ENCODE peak calls at places on chromosome 16, in five cellular contexts. M is PC-3; S is right cardiac atrium; C is kidney; K is CD8-positive, alpha-beta memory T cell. R is an unnamed sample.

GRCh38 chr16:23434380-23434779 is 18.6 kb downstream of the COG7 start:
- DNase-seq in M (peak; percentile 71), S (no peak), C (no peak), K (no peak), R (peak; percentile 78)

GRCh38 chr16:66429290-66429962 is 2.3 kb downstream of the BEAN1 start:
- DNase-seq in M (no peak), S (no peak), C (no peak), K (no peak), R (no peak)

GRCh38 chr16:48811478-48811877 is 201.5 kb upstream of the N4BP1 start:
- DNase-seq in M (no peak), S (no peak), C (no peak), K (no peak), R (no peak)

GRCh38 chr16:70392606-70393005 is 45.9 kb downstream of the DDX19A start:
- DNase-seq in M (no peak), S (no peak), C (no peak), K (no peak), R (no peak)

GRCh38 chr16:48499822-48500440 is 110.0 kb downstream of the N4BP1 start:
- DNase-seq in M (peak; percentile 52), S (peak; percentile 56), C (no peak), K (no peak), R (no peak)

GRCh38 chr16:31022574-31023251 is 10.6 kb upstream of the STX4 start:
- DNase-seq in M (no peak), S (no peak), C (no peak), K (no peak), R (no peak)

GRCh38 chr16:27237229-27238015 is 31.1 kb downstream of the NSMCE1 start:
- DNase-seq in M (no peak), S (no peak), C (peak; percentile 82), K (peak; percentile 56), R (peak; percentile 77)

GRCh38 chr16:87178177-87178863 is 138.9 kb downstream of the C16orf95 start:
- DNase-seq in M (no peak), S (no peak), C (no peak), K (no peak), R (no peak)

GRCh38 chr16:78689536-78689935 is 590.1 kb downstream of the WWOX start:
- DNase-seq in M (no peak), S (no peak), C (no peak), K (no peak), R (no peak)

GRCh38 chr16:48011888-48012658 is 143.7 kb downstream of the ABCC12 start:
- DNase-seq in M (no peak), S (no peak), C (no peak), K (no peak), R (peak; percentile 8)

GRCh38 chr16:87351320-87351698 is 32.3 kb downstream of the FBXO31 start:
- DNase-seq in M (no peak), S (no peak), C (no peak), K (no peak), R (no peak)

GRCh38 chr16:82043680-82044584 is 8.9 kb downstream of the HSD17B2 start:
- DNase-seq in M (peak; percentile 52), S (no peak), C (no peak), K (no peak), R (no peak)

GRCh38 chr16:3587547-3588110 is 10.4 kb upstream of the NLRC3 start:
- DNase-seq in M (no peak), S (no peak), C (no peak), K (no peak), R (no peak)

GRCh38 chr16:12311887-12312286 is 335.4 kb downstream of the SNX29 start:
- DNase-seq in M (peak; percentile 6), S (no peak), C (no peak), K (no peak), R (no peak)

GRCh38 chr16:87470332-87470731 is 22.5 kb downstream of the ZCCHC14 start:
- DNase-seq in M (no peak), S (no peak), C (no peak), K (no peak), R (no peak)

GRCh38 chr16:10312023-10312422 is 73.8 kb upstream of the ATF7IP2 start:
- DNase-seq in M (no peak), S (no peak), C (no peak), K (no peak), R (no peak)

GRCh38 chr16:19075511-19075910 is 8.1 kb downstream of the COQ7 start:
- DNase-seq in M (no peak), S (no peak), C (no peak), K (no peak), R (no peak)

GRCh38 chr16:11328172-11329079 is 16.8 kb upstream of the RMI2 start:
- DNase-seq in M (peak; percentile 85), S (peak; percentile 79), C (peak; percentile 92), K (peak; percentile 16), R (peak; percentile 73)

GRCh38 chr16:2753523-2754020 is 1.1 kb downstream of the SRRM2 start:
- DNase-seq in M (no peak), S (no peak), C (peak; percentile 29), K (no peak), R (no peak)

GRCh38 chr16:30658731-30659506 is 688 bp downstream of the FBRS start:
- DNase-seq in M (peak; percentile 94), S (peak; percentile 85), C (peak; percentile 96), K (peak; percentile 56), R (peak; percentile 96)

GRCh38 chr16:749010-749409 is 8.2 kb upstream of the CIAO3 start:
- DNase-seq in M (no peak), S (no peak), C (no peak), K (no peak), R (no peak)

GRCh38 chr16:4214215-4214621 is 27.7 kb downstream of the SRL start:
- DNase-seq in M (peak; percentile 72), S (no peak), C (no peak), K (no peak), R (no peak)

GRCh38 chr16:65114527-65114926 is 7.3 kb downstream of the CDH11 start:
- DNase-seq in M (no peak), S (no peak), C (no peak), K (no peak), R (no peak)

GRCh38 chr16:88503374-88503770 is 50.3 kb downstream of the ZFPM1 start:
- DNase-seq in M (no peak), S (no peak), C (no peak), K (no peak), R (no peak)

GRCh38 chr16:52597772-52598483 is 51.0 kb upstream of the TOX3 start:
- DNase-seq in M (no peak), S (no peak), C (no peak), K (no peak), R (no peak)

GRCh38 chr16:11801481-11802021 is 4.5 kb upstream of the ZC3H7A start:
- DNase-seq in M (peak; percentile 4), S (no peak), C (peak; percentile 16), K (no peak), R (no peak)

GRCh38 chr16:1791256-1791942 is 2.1 kb downstream of the IGFALS start:
- DNase-seq in M (no peak), S (no peak), C (peak; percentile 66), K (no peak), R (peak; percentile 75)

GRCh38 chr16:19804538-19805323 is 79.9 kb downstream of the GPRC5B start:
- DNase-seq in M (peak; percentile 82), S (peak; percentile 68), C (peak; percentile 88), K (no peak), R (peak; percentile 68)

DNA sequence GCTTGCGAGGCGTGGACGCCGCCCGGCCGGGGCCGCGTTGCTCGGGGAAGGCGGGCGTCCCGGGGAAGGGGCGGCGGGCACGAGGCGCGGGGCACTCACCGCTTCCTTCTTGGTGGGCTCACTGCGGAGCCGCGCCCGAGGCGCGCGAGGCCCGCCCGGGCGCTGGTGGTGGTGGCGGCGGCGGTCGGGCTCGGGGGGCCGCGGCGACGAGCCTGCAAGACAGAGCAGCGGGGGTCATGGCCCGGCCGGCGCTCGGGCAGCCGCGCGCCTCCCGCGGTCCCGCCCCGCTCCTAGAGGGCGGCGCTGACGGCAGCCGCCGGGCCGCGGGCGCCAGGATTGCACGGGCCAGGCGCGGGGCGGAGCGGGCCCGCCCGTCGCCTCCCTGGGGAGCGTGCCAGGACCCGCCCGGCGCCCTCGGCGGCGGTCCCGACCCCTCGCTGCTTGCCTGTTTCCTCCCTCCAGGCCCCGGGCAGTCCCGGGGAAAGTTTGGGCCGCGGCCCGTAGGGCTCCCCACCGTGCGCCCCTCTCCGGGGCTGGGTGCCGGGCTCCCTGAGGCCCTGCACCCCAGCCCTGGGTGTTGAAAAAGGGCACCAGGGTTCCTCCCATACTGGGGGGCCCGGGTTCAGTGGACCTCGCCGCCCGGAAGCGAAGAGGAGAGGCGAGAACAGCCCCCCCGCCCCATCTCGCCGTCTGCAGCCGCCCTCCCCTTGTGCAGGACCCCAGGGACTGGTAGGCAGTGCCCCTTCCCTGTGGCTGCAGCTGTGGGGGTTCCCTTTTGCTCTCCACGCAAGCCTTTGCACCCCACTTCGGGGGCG is at the start of gene C16orf74:
- DNase-seq in M (peak; percentile 71), S (peak; percentile 51), C (peak; percentile 83), K (no peak), R (no peak)
- H3K4me3 ChIP-seq in M (peak within 1 kb of the TSS; percentile 95), S (peak within 1 kb of the TSS; percentile 78), C (peak within 1 kb of the TSS; percentile 47), K (peak within 1 kb of the TSS; percentile 8), R (peak within 1 kb of the TSS; percentile 35)

DNA sequence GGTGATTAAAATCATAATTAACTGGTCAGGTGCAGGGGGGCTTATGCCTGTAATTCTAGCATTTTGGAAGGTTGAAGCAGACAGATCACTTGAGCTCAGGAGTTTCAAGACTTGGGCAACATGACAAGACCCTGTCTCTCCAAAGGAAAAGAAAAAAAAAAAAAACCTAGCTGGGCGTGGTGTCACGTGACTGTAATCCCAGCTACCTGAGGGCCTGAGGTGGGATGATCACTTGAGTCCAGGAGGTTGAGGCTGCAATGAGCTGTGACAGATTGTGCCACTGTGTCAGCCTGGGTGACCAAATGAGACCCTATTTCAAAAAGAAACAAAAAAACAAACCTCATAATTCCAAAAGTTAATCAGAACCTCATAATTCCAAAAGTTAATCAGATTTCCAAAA is 505.5 kb downstream of the CDH8 start:
- DNase-seq in M (no peak), S (no peak), C (no peak), K (no peak), R (no peak)
- H3K4me3 ChIP-seq in M (no peak overlapping the region), S (no peak overlapping the region), C (no peak overlapping the region), K (no peak overlapping the region), R (no peak overlapping the region)

GRCh38 chr16:57618306-57619132 is 9.9 kb upstream of the ADGRG1 start:
- DNase-seq in M (peak; percentile 53), S (no peak), C (peak; percentile 80), K (no peak), R (no peak)
- H3K4me3 ChIP-seq in M (no peak overlapping the region), S (no peak overlapping the region), C (peak overlapping the region; percentile 73), K (no peak overlapping the region), R (no peak overlapping the region)

DNA sequence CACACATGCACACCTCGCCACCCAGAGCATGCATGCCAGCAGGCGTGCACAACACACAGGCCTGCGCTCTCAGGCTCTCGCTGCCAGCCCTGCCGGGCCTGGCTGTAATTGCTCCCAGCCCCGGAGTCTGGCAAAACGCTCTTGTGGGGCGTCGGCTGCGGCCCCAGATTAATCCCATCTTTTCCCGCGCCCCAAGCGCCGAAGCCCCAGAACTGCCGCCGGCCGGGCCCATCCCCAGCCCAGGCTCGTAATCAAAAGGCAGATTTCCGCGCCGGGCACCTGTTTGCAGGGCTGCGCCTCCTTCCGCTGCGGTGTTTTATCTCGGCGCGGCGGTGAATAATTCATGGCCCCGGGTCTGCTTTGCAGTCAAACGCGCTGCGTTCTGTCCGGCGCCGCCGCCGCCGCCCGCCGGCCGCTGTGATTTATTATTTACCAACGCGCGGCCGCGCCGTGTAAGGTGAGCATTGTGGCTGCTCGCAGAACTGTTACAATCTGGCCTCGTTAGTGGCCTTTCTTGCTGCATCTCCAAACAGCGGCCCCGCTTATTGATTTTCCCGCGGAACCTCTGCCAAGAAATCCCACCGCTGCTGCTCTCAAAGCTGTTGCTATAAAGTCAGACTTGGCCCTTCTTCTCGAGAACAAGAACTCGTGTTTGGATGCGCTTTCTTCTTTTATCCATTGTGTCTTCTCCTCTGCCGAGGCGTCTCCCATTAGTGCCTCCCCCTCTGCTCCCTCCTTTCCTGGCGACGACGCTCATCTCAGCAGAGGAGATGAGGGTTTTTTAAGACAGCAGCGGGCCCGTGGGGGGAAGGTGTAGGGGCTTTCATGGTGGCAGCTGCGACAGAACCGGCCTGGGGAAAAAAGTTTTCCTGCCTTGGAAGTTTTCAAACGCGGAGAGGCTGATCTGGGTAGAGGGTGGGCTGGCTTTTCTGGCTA is 126.2 kb downstream of the IRX5 start:
- DNase-seq in M (no peak), S (no peak), C (no peak), K (no peak), R (no peak)
- H3K4me3 ChIP-seq in M (no peak overlapping the region), S (peak overlapping the region; percentile 39), C (no peak overlapping the region), K (no peak overlapping the region), R (no peak overlapping the region)

R was measured in Jurkat, Clone E6-1.